ENCODE peak calls at places on chromosomes 12 and 14, in nine cellular contexts. J is left cardiac atrium; U is stimulated activated CD4-positive, alpha-beta T cell treated with anti-CD3 and anti-CD28 coated beads, Interleukin-1b, Interleukin-23, amount 100 ng/mL, for 1 hour; K is lung; D is amniotic stem cell; A is NCI-H226; O is GM13977; Y is NCI-H1694 treated with DMSO at 0.1 percent for 48 hours; E is body of pancreas. Z is an unnamed sample.

GRCh38 chr12:40099423-40099853 is 6.4 kb downstream of the SLC2A13 start:
- DNase-seq in A (no peak), E (no peak), K (no peak), J (no peak), O (no peak), U (no peak), D (no peak), Y (no peak), Z (no peak)

GRCh38 chr12:61676520-61676919 is 583.7 kb upstream of the USP15 start:
- DNase-seq in A (no peak), E (no peak), K (no peak), J (no peak), D (no peak), U (no peak), O (no peak), Y (no peak), Z (no peak)

GRCh38 chr12:1738480-1738879 is 47.6 kb downstream of the ADIPOR2 start:
- DNase-seq in J (no peak), Y (no peak), K (no peak), D (no peak), U (no peak), O (no peak), E (no peak), A (no peak), Z (no peak)

GRCh38 chr14:23182372-23183014 is 967 bp downstream of the SLC7A8 start:
- DNase-seq in J (peak), E (peak), Y (peak), K (peak), U (no peak), O (no peak), A (no peak), D (no peak), Z (no peak)

GRCh38 chr14:93643676-93644075 is 144.6 kb downstream of the PRIMA1 start:
- DNase-seq in Y (no peak), D (no peak), U (no peak), J (no peak), K (no peak), A (no peak), O (no peak), E (no peak), Z (peak)

GRCh38 chr14:46490150-46490769 is 161.3 kb downstream of the RPL10L start:
- DNase-seq in J (no peak), O (peak), D (no peak), A (peak), E (no peak), Y (peak), U (no peak), K (no peak), Z (no peak)

GRCh38 chr12:48671231-48671856 is 10.7 kb downstream of the KANSL2 start:
- DNase-seq in E (no peak), U (no peak), O (no peak), A (no peak), Y (no peak), J (no peak), K (no peak), D (no peak), Z (no peak)

GRCh38 chr12:96047621-96048211 is 12.3 kb upstream of the LTA4H start:
- DNase-seq in J (peak), A (peak), O (peak), U (no peak), Y (peak), D (peak), E (peak), K (peak), Z (peak)

GRCh38 chr12:52925717-52926595 is 21.1 kb upstream of the KRT8 start:
- DNase-seq in J (no peak), E (peak), U (no peak), K (peak), A (peak), O (no peak), D (no peak), Y (no peak), Z (peak)

GRCh38 chr14:51621654-51622053 is 30.1 kb upstream of the FRMD6 start:
- DNase-seq in K (no peak), U (no peak), J (no peak), O (no peak), A (no peak), E (no peak), Y (no peak), D (no peak), Z (no peak)

Z was measured in trophoblast cell.